ENCODE peak calls at places on chromosomes 11 and 22, in six cellular contexts. One of them, this sample, is unnamed.

GRCh38 chr11:86692317-86692716 is 19.9 kb upstream of the ME3 start:
- DNase-seq in IMR-90: peak
- DNase-seq in H9: no peak
- DNase-seq in neuronal stem cell: no peak
- DNase-seq in trophoblast cell: peak
- DNase-seq in H1: no peak
- DNase-seq in this sample: no peak

GRCh38 chr11:72478596-72479143 is 44.3 kb upstream of the CLPB start:
- DNase-seq in IMR-90: no peak
- DNase-seq in H9: no peak
- DNase-seq in neuronal stem cell: no peak
- DNase-seq in trophoblast cell: no peak
- DNase-seq in H1: no peak
- DNase-seq in this sample: peak

GRCh38 chr22:23888615-23889401 is 5.4 kb upstream of the MIF start:
- DNase-seq in IMR-90: peak
- DNase-seq in H9: no peak
- DNase-seq in neuronal stem cell: no peak
- DNase-seq in trophoblast cell: no peak
- DNase-seq in H1: no peak
- DNase-seq in this sample: peak

GRCh38 chr11:11010624-11011127 is 152.8 kb upstream of the ZBED5 start:
- DNase-seq in IMR-90: peak
- DNase-seq in H9: peak
- DNase-seq in neuronal stem cell: peak
- DNase-seq in trophoblast cell: peak
- DNase-seq in H1: no peak
- DNase-seq in this sample: peak

GRCh38 chr22:21778705-21779363 is 43.2 kb upstream of the YPEL1 start:
- DNase-seq in IMR-90: peak
- DNase-seq in H9: no peak
- DNase-seq in neuronal stem cell: no peak
- DNase-seq in trophoblast cell: peak
- DNase-seq in H1: no peak
- DNase-seq in this sample: peak

GRCh38 chr11:107702723-107703122 is 9.1 kb downstream of the SLN start:
- DNase-seq in IMR-90: peak
- DNase-seq in H9: no peak
- DNase-seq in neuronal stem cell: no peak
- DNase-seq in trophoblast cell: peak
- DNase-seq in H1: no peak
- DNase-seq in this sample: peak

GRCh38 chr11:18171377-18172000 is 1.1 kb upstream of the MRGPRX4 start:
- DNase-seq in IMR-90: no peak
- DNase-seq in H9: peak
- DNase-seq in neuronal stem cell: peak
- DNase-seq in trophoblast cell: peak
- DNase-seq in H1: no peak
- DNase-seq in this sample: peak

GRCh38 chr11:106012744-106013143 is 9.3 kb downstream of the MSANTD4 start:
- DNase-seq in IMR-90: peak
- DNase-seq in H9: no peak
- DNase-seq in neuronal stem cell: no peak
- DNase-seq in trophoblast cell: peak
- DNase-seq in H1: no peak
- DNase-seq in this sample: peak

GRCh38 chr22:20751185-20751851 is 22.6 kb upstream of the SERPIND1 start:
- DNase-seq in IMR-90: no peak
- DNase-seq in H9: peak
- DNase-seq in neuronal stem cell: no peak
- DNase-seq in trophoblast cell: peak
- DNase-seq in H1: no peak
- DNase-seq in this sample: peak

GRCh38 chr22:48975252-48975780 is 852.4 kb downstream of the BRD1 start:
- DNase-seq in IMR-90: no peak
- DNase-seq in H9: no peak
- DNase-seq in neuronal stem cell: no peak
- DNase-seq in trophoblast cell: no peak
- DNase-seq in H1: no peak
- DNase-seq in this sample: no peak

GRCh38 chr11:65844231-65844872 is 10.6 kb downstream of the SNX32 start:
- DNase-seq in IMR-90: no peak
- DNase-seq in H9: no peak
- DNase-seq in neuronal stem cell: no peak
- DNase-seq in trophoblast cell: peak
- DNase-seq in H1: no peak
- DNase-seq in this sample: no peak

GRCh38 chr11:113730887-113731726 is 25.0 kb upstream of the TMPRSS5 start:
- DNase-seq in IMR-90: peak
- DNase-seq in H9: peak
- DNase-seq in neuronal stem cell: peak
- DNase-seq in trophoblast cell: peak
- DNase-seq in H1: no peak
- DNase-seq in this sample: peak

GRCh38 chr11:12083380-12083779 is 27.0 kb upstream of the MICAL2 start:
- DNase-seq in IMR-90: no peak
- DNase-seq in H9: no peak
- DNase-seq in neuronal stem cell: no peak
- DNase-seq in trophoblast cell: peak
- DNase-seq in H1: no peak
- DNase-seq in this sample: no peak

GRCh38 chr11:132055296-132055695 is 684.9 kb downstream of the NTM start:
- DNase-seq in IMR-90: no peak
- DNase-seq in H9: no peak
- DNase-seq in neuronal stem cell: no peak
- DNase-seq in trophoblast cell: no peak
- DNase-seq in H1: no peak
- DNase-seq in this sample: peak

GRCh38 chr11:10502770-10503169 is 38.2 kb downstream of the RNF141 start:
- DNase-seq in IMR-90: no peak
- DNase-seq in H9: no peak
- DNase-seq in neuronal stem cell: no peak
- DNase-seq in trophoblast cell: no peak
- DNase-seq in H1: no peak
- DNase-seq in this sample: no peak

GRCh38 chr22:28647216-28647615 is 32.4 kb downstream of the TTC28 start:
- DNase-seq in IMR-90: peak
- DNase-seq in H9: no peak
- DNase-seq in neuronal stem cell: no peak
- DNase-seq in trophoblast cell: peak
- DNase-seq in H1: no peak
- DNase-seq in this sample: no peak

GRCh38 chr11:118226294-118226693 is 1.5 kb upstream of the JAML start:
- DNase-seq in IMR-90: no peak
- DNase-seq in H9: no peak
- DNase-seq in neuronal stem cell: no peak
- DNase-seq in trophoblast cell: peak
- DNase-seq in H1: no peak
- DNase-seq in this sample: no peak

GRCh38 chr11:73237471-73238290 is 19.6 kb downstream of the P2RY2 start:
- DNase-seq in IMR-90: peak
- DNase-seq in H9: peak
- DNase-seq in neuronal stem cell: no peak
- DNase-seq in trophoblast cell: no peak
- DNase-seq in H1: no peak
- DNase-seq in this sample: peak

GRCh38 chr11:132601863-132602262 is 930.4 kb downstream of the OPCML start:
- DNase-seq in IMR-90: no peak
- DNase-seq in H9: no peak
- DNase-seq in neuronal stem cell: no peak
- DNase-seq in trophoblast cell: no peak
- DNase-seq in H1: no peak
- DNase-seq in this sample: no peak

GRCh38 chr11:69841859-69842698 is 22.9 kb upstream of the FGF3 start:
- DNase-seq in IMR-90: peak
- DNase-seq in H9: peak
- DNase-seq in neuronal stem cell: no peak
- DNase-seq in trophoblast cell: peak
- DNase-seq in H1: no peak
- DNase-seq in this sample: no peak

GRCh38 chr22:22075382-22076163 is 93.0 kb upstream of the TOP3B start:
- DNase-seq in IMR-90: no peak
- DNase-seq in H9: no peak
- DNase-seq in neuronal stem cell: no peak
- DNase-seq in trophoblast cell: no peak
- DNase-seq in H1: no peak
- DNase-seq in this sample: no peak

GRCh38 chr11:72228229-72228843 is 3.8 kb downstream of the INPPL1 start:
- DNase-seq in IMR-90: no peak
- DNase-seq in H9: peak
- DNase-seq in neuronal stem cell: no peak
- DNase-seq in trophoblast cell: peak
- DNase-seq in H1: no peak
- DNase-seq in this sample: no peak

GRCh38 chr11:75264356-75264755 is 23.8 kb downstream of the TPBGL start:
- DNase-seq in IMR-90: no peak
- DNase-seq in H9: no peak
- DNase-seq in neuronal stem cell: no peak
- DNase-seq in trophoblast cell: no peak
- DNase-seq in H1: no peak
- DNase-seq in this sample: no peak

GRCh38 chr11:113774174-113774503 is 647 bp upstream of the ZW10 start:
- DNase-seq in IMR-90: no peak
- DNase-seq in H9: no peak
- DNase-seq in neuronal stem cell: no peak
- DNase-seq in trophoblast cell: no peak
- DNase-seq in H1: no peak
- DNase-seq in this sample: no peak

GRCh38 chr11:69923641-69924307 is 104.6 kb upstream of the FGF3 start:
- DNase-seq in IMR-90: no peak
- DNase-seq in H9: no peak
- DNase-seq in neuronal stem cell: no peak
- DNase-seq in trophoblast cell: no peak
- DNase-seq in H1: no peak
- DNase-seq in this sample: no peak

GRCh38 chr22:37222440-37222971 is 10.2 kb upstream of the SSTR3 start:
- DNase-seq in IMR-90: no peak
- DNase-seq in H9: no peak
- DNase-seq in neuronal stem cell: no peak
- DNase-seq in trophoblast cell: no peak
- DNase-seq in H1: no peak
- DNase-seq in this sample: no peak

GRCh38 chr22:29145321-29146072 is 60.2 kb upstream of the EMID1 start:
- DNase-seq in IMR-90: no peak
- DNase-seq in H9: no peak
- DNase-seq in neuronal stem cell: no peak
- DNase-seq in trophoblast cell: no peak
- DNase-seq in H1: no peak
- DNase-seq in this sample: no peak

GRCh38 chr22:25213221-25213620 is 6.2 kb upstream of the CRYBB2 start:
- DNase-seq in IMR-90: no peak
- DNase-seq in H9: no peak
- DNase-seq in neuronal stem cell: no peak
- DNase-seq in trophoblast cell: no peak
- DNase-seq in H1: no peak
- DNase-seq in this sample: no peak

GRCh38 chr11:46240861-46241260 is 36.6 kb upstream of the CREB3L1 start:
- DNase-seq in IMR-90: no peak
- DNase-seq in H9: no peak
- DNase-seq in neuronal stem cell: no peak
- DNase-seq in trophoblast cell: no peak
- DNase-seq in H1: no peak
- DNase-seq in this sample: peak

GRCh38 chr11:74018331-74019005 is 9.6 kb upstream of the UCP3 start:
- DNase-seq in IMR-90: peak
- DNase-seq in H9: no peak
- DNase-seq in neuronal stem cell: no peak
- DNase-seq in trophoblast cell: peak
- DNase-seq in H1: no peak
- DNase-seq in this sample: peak

GRCh38 chr22:26675687-26676273 is 18.4 kb downstream of the MIAT start:
- DNase-seq in IMR-90: no peak
- DNase-seq in H9: no peak
- DNase-seq in neuronal stem cell: no peak
- DNase-seq in trophoblast cell: no peak
- DNase-seq in H1: no peak
- DNase-seq in this sample: no peak

GRCh38 chr22:39527481-39527961 is 5.0 kb downstream of the RPS19BP1 start:
- DNase-seq in IMR-90: peak
- DNase-seq in H9: peak
- DNase-seq in neuronal stem cell: no peak
- DNase-seq in trophoblast cell: peak
- DNase-seq in H1: no peak
- DNase-seq in this sample: peak

GRCh38 chr11:126140932-126141291 is 70.5 kb downstream of the RPUSD4 start:
- DNase-seq in IMR-90: peak
- DNase-seq in H9: no peak
- DNase-seq in neuronal stem cell: no peak
- DNase-seq in trophoblast cell: no peak
- DNase-seq in H1: no peak
- DNase-seq in this sample: peak
- H3K9ac ChIP-seq in IMR-90: no peak
- H3K9ac ChIP-seq in H9: no peak
- H3K9ac ChIP-seq in neuronal stem cell: no peak
- H3K9ac ChIP-seq in trophoblast cell: no peak
- H3K9ac ChIP-seq in H1: no peak
- H3K9ac ChIP-seq in this sample: peak

GRCh38 chr11:43358308-43358669 is 431 bp upstream of the TTC17 start:
- DNase-seq in IMR-90: no peak
- DNase-seq in H9: no peak
- DNase-seq in neuronal stem cell: no peak
- DNase-seq in trophoblast cell: peak
- DNase-seq in H1: no peak
- DNase-seq in this sample: no peak
- H4K91ac ChIP-seq in IMR-90: peak
- H4K91ac ChIP-seq in H9: no peak
- H4K91ac ChIP-seq in neuronal stem cell: no peak
- H4K91ac ChIP-seq in trophoblast cell: no peak
- H4K91ac ChIP-seq in H1: no peak
- H4K91ac ChIP-seq in this sample: no peak

GRCh38 chr11:85517272-85517671 is 109.9 kb downstream of the DLG2 start:
- DNase-seq in IMR-90: no peak
- DNase-seq in H9: no peak
- DNase-seq in neuronal stem cell: no peak
- DNase-seq in trophoblast cell: no peak
- DNase-seq in H1: no peak
- DNase-seq in this sample: no peak
- H3K9ac ChIP-seq in IMR-90: no peak
- H3K9ac ChIP-seq in H9: no peak
- H3K9ac ChIP-seq in neuronal stem cell: no peak
- H3K9ac ChIP-seq in trophoblast cell: no peak
- H3K9ac ChIP-seq in H1: no peak
- H3K9ac ChIP-seq in this sample: no peak

DNA sequence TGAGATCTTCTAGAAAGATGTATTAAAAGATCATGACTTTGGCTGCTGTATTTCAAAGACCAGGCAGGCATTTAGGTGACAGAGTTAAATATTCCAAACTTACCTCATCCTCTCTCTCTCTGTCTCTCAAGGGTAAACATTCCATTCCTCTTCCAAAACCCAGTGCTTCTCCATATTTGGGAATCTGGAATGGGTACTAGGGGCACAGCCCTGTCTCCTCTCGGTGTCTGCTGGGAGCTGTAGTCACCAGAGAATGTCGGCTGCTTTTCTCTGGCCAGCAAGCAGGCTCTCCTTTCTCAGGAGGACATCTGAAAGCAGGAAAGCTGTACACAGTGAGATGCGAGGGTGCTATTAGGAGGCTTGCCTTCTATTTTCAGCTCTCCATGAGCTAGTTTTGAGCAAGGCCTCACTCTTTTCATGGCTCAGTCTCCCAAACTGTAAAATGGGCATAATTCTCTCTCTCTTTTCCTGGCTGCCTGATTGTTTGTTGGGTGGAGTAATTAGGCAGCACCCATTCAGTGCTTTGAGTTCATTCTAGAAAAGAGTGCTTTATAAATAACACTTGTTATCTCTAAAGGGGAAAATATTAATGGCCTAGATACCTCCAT is 9.3 kb upstream of the PEX26 start:
- DNase-seq in IMR-90: peak
- DNase-seq in H9: no peak
- DNase-seq in neuronal stem cell: no peak
- DNase-seq in trophoblast cell: peak
- DNase-seq in H1: no peak
- DNase-seq in this sample: no peak
- H4K91ac ChIP-seq in IMR-90: peak
- H4K91ac ChIP-seq in H9: no peak
- H4K91ac ChIP-seq in neuronal stem cell: no peak
- H4K91ac ChIP-seq in trophoblast cell: no peak
- H4K91ac ChIP-seq in H1: no peak
- H4K91ac ChIP-seq in this sample: no peak